ENCODE peak calls at places on chromosomes 4 and X, in nine cellular contexts. One of them, this sample, is unnamed. For H3K9me3, the result is how much of the 10 kb centered on the place peaks cover.

GRCh38 chrX:69145281-69145680 is 20.0 kb downstream of the PJA1 start:
- DNase-seq in thoracic aorta: no peak
- DNase-seq in effector memory CD4-positive, alpha-beta T cell: no peak
- DNase-seq in left ventricle myocardium inferior: no peak
- DNase-seq in aorta: no peak
- DNase-seq in iPS DF 6.9: no peak
- DNase-seq in trophoblast cell: no peak
- DNase-seq in esophagus muscularis mucosa: no peak
- DNase-seq in fibroblast of lung: no peak
- DNase-seq in this sample: no peak

GRCh38 chrX:102867254-102867653 is 69.8 kb upstream of the RAB40AL start:
- DNase-seq in left ventricle myocardium inferior: no peak
- DNase-seq in fibroblast of lung: no peak
- DNase-seq in iPS DF 6.9: no peak
- DNase-seq in esophagus muscularis mucosa: no peak
- DNase-seq in aorta: no peak
- DNase-seq in effector memory CD4-positive, alpha-beta T cell: no peak
- DNase-seq in thoracic aorta: no peak
- DNase-seq in trophoblast cell: no peak
- DNase-seq in this sample: no peak

GRCh38 chr4:177131736-177132135 is 177.9 kb upstream of the NEIL3 start:
- DNase-seq in aorta: no peak
- DNase-seq in trophoblast cell: no peak
- DNase-seq in iPS DF 6.9: no peak
- DNase-seq in left ventricle myocardium inferior: no peak
- DNase-seq in esophagus muscularis mucosa: no peak
- DNase-seq in thoracic aorta: no peak
- DNase-seq in effector memory CD4-positive, alpha-beta T cell: no peak
- DNase-seq in fibroblast of lung: peak
- DNase-seq in this sample: no peak

GRCh38 chr4:70637239-70637920 is 8.8 kb downstream of the ENAM start:
- DNase-seq in iPS DF 6.9: no peak
- DNase-seq in fibroblast of lung: no peak
- DNase-seq in aorta: no peak
- DNase-seq in trophoblast cell: no peak
- DNase-seq in esophagus muscularis mucosa: no peak
- DNase-seq in left ventricle myocardium inferior: no peak
- DNase-seq in effector memory CD4-positive, alpha-beta T cell: no peak
- DNase-seq in thoracic aorta: no peak
- DNase-seq in this sample: no peak

GRCh38 chr4:26434030-26434639 is 56.1 kb downstream of the CCKAR start:
- DNase-seq in aorta: no peak
- DNase-seq in esophagus muscularis mucosa: no peak
- DNase-seq in fibroblast of lung: peak
- DNase-seq in thoracic aorta: no peak
- DNase-seq in iPS DF 6.9: no peak
- DNase-seq in effector memory CD4-positive, alpha-beta T cell: no peak
- DNase-seq in left ventricle myocardium inferior: no peak
- DNase-seq in trophoblast cell: peak
- DNase-seq in this sample: no peak

GRCh38 chr4:40363382-40363920 is 28.3 kb downstream of the CHRNA9 start:
- DNase-seq in iPS DF 6.9: no peak
- DNase-seq in esophagus muscularis mucosa: no peak
- DNase-seq in thoracic aorta: no peak
- DNase-seq in effector memory CD4-positive, alpha-beta T cell: no peak
- DNase-seq in aorta: no peak
- DNase-seq in left ventricle myocardium inferior: no peak
- DNase-seq in fibroblast of lung: no peak
- DNase-seq in trophoblast cell: peak
- DNase-seq in this sample: no peak

GRCh38 chrX:20116087-20116574 is 576 bp downstream of the MAP7D2 start:
- DNase-seq in trophoblast cell: no peak
- DNase-seq in effector memory CD4-positive, alpha-beta T cell: no peak
- DNase-seq in fibroblast of lung: no peak
- DNase-seq in iPS DF 6.9: no peak
- DNase-seq in thoracic aorta: no peak
- DNase-seq in esophagus muscularis mucosa: no peak
- DNase-seq in aorta: no peak
- DNase-seq in left ventricle myocardium inferior: no peak
- DNase-seq in this sample: no peak

GRCh38 chrX:134949271-134949670 is 41.5 kb upstream of the SMIM10 start:
- DNase-seq in thoracic aorta: no peak
- DNase-seq in effector memory CD4-positive, alpha-beta T cell: no peak
- DNase-seq in fibroblast of lung: peak
- DNase-seq in left ventricle myocardium inferior: no peak
- DNase-seq in trophoblast cell: peak
- DNase-seq in esophagus muscularis mucosa: no peak
- DNase-seq in iPS DF 6.9: no peak
- DNase-seq in aorta: no peak
- DNase-seq in this sample: no peak

GRCh38 chr4:165207431-165208321 is at the start of gene KLHL2:
- DNase-seq in effector memory CD4-positive, alpha-beta T cell: peak
- DNase-seq in esophagus muscularis mucosa: no peak
- DNase-seq in left ventricle myocardium inferior: peak
- DNase-seq in iPS DF 6.9: no peak
- DNase-seq in fibroblast of lung: peak
- DNase-seq in aorta: peak
- DNase-seq in trophoblast cell: peak
- DNase-seq in thoracic aorta: no peak
- DNase-seq in this sample: peak

GRCh38 chr4:79917246-79917645 is 155.8 kb downstream of the ANTXR2 start:
- DNase-seq in left ventricle myocardium inferior: no peak
- DNase-seq in aorta: peak
- DNase-seq in effector memory CD4-positive, alpha-beta T cell: no peak
- DNase-seq in fibroblast of lung: peak
- DNase-seq in trophoblast cell: peak
- DNase-seq in iPS DF 6.9: peak
- DNase-seq in thoracic aorta: no peak
- DNase-seq in esophagus muscularis mucosa: no peak
- DNase-seq in this sample: peak

GRCh38 chr4:101187837-101188236 is 159.5 kb downstream of the PPP3CA start:
- DNase-seq in trophoblast cell: no peak
- DNase-seq in iPS DF 6.9: no peak
- DNase-seq in thoracic aorta: no peak
- DNase-seq in esophagus muscularis mucosa: no peak
- DNase-seq in fibroblast of lung: no peak
- DNase-seq in left ventricle myocardium inferior: no peak
- DNase-seq in effector memory CD4-positive, alpha-beta T cell: no peak
- DNase-seq in aorta: no peak
- DNase-seq in this sample: no peak

GRCh38 chr4:82043081-82043808 is 330.5 kb downstream of the HNRNPD start:
- DNase-seq in left ventricle myocardium inferior: no peak
- DNase-seq in trophoblast cell: peak
- DNase-seq in esophagus muscularis mucosa: no peak
- DNase-seq in fibroblast of lung: no peak
- DNase-seq in effector memory CD4-positive, alpha-beta T cell: no peak
- DNase-seq in iPS DF 6.9: no peak
- DNase-seq in thoracic aorta: no peak
- DNase-seq in aorta: no peak
- DNase-seq in this sample: peak

GRCh38 chr4:78654809-78655208 is 103.2 kb downstream of the ANXA3 start:
- DNase-seq in trophoblast cell: no peak
- DNase-seq in esophagus muscularis mucosa: no peak
- DNase-seq in aorta: no peak
- DNase-seq in iPS DF 6.9: no peak
- DNase-seq in effector memory CD4-positive, alpha-beta T cell: no peak
- DNase-seq in left ventricle myocardium inferior: no peak
- DNase-seq in fibroblast of lung: peak
- DNase-seq in thoracic aorta: no peak
- DNase-seq in this sample: no peak

GRCh38 chr4:82748781-82749504 is 49.7 kb downstream of the SCD5 start:
- DNase-seq in iPS DF 6.9: no peak
- DNase-seq in fibroblast of lung: peak
- DNase-seq in aorta: no peak
- DNase-seq in thoracic aorta: no peak
- DNase-seq in trophoblast cell: no peak
- DNase-seq in esophagus muscularis mucosa: no peak
- DNase-seq in left ventricle myocardium inferior: no peak
- DNase-seq in effector memory CD4-positive, alpha-beta T cell: no peak
- DNase-seq in this sample: no peak

GRCh38 chr4:161919442-161920220 is 244.2 kb downstream of the FSTL5 start:
- DNase-seq in left ventricle myocardium inferior: no peak
- DNase-seq in iPS DF 6.9: no peak
- DNase-seq in fibroblast of lung: no peak
- DNase-seq in thoracic aorta: no peak
- DNase-seq in aorta: no peak
- DNase-seq in esophagus muscularis mucosa: no peak
- DNase-seq in effector memory CD4-positive, alpha-beta T cell: no peak
- DNase-seq in trophoblast cell: no peak
- DNase-seq in this sample: no peak

GRCh38 chr4:30616943-30617646 is 103.1 kb upstream of the PCDH7 start:
- DNase-seq in left ventricle myocardium inferior: no peak
- DNase-seq in trophoblast cell: peak
- DNase-seq in iPS DF 6.9: no peak
- DNase-seq in effector memory CD4-positive, alpha-beta T cell: no peak
- DNase-seq in fibroblast of lung: peak
- DNase-seq in aorta: no peak
- DNase-seq in thoracic aorta: no peak
- DNase-seq in esophagus muscularis mucosa: no peak
- DNase-seq in this sample: no peak

GRCh38 chrX:40947276-40947675 is 138.0 kb upstream of the USP9X start:
- DNase-seq in esophagus muscularis mucosa: no peak
- DNase-seq in left ventricle myocardium inferior: no peak
- DNase-seq in iPS DF 6.9: no peak
- DNase-seq in effector memory CD4-positive, alpha-beta T cell: no peak
- DNase-seq in fibroblast of lung: peak
- DNase-seq in thoracic aorta: no peak
- DNase-seq in aorta: no peak
- DNase-seq in trophoblast cell: peak
- DNase-seq in this sample: no peak

DNA sequence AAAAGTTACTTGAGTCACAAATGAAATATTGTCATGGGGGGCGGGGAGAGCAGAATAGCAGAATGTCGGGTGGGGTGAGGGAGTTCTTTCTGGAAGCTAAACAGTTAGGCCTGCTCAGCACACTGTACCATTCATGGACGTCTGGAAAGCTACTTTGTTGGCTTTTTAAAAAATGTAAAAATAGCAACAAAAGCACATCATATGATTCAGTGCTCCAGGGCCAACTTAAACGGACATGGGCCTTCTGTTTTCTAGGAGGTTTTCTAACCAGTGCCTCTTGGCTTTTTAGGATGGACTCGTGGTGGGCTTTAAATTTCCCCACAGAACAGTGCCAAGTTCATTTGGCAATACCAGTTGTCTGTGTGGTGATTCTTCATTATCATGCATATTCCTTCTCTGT is 57.4 kb upstream of the CLCN4 start:
- DNase-seq in iPS DF 6.9: no peak
- DNase-seq in left ventricle myocardium inferior: no peak
- DNase-seq in fibroblast of lung: no peak
- DNase-seq in effector memory CD4-positive, alpha-beta T cell: no peak
- DNase-seq in esophagus muscularis mucosa: no peak
- DNase-seq in thoracic aorta: no peak
- DNase-seq in aorta: no peak
- DNase-seq in trophoblast cell: no peak
- DNase-seq in this sample: no peak
- H3K4me3 ChIP-seq in iPS DF 6.9: no peak
- H3K4me3 ChIP-seq in left ventricle myocardium inferior: no peak
- H3K4me3 ChIP-seq in fibroblast of lung: no peak
- H3K4me3 ChIP-seq in effector memory CD4-positive, alpha-beta T cell: peak
- H3K4me3 ChIP-seq in esophagus muscularis mucosa: no peak
- H3K4me3 ChIP-seq in thoracic aorta: peak
- H3K4me3 ChIP-seq in aorta: no peak
- H3K4me3 ChIP-seq in trophoblast cell: no peak
- H3K4me3 ChIP-seq in this sample: no peak

DNA sequence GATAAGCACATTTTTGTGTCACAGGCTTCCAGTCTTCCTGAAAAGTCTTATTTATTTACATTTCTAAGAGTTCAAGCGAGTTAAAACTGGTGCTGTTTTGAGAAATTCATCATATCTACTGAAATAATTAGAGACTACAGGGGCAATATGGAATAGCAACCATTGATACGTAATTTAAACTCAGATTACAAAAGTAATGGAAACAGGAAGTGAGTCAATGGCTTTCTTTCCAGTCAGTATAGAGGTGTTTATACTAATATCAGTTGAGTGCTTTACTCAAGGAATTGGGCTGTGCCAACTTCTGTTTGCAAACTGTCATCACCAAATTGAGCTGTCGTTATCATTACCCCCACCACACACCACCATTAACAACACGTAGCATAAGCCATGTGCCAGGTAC is 222.7 kb downstream of the COL25A1 start:
- DNase-seq in fibroblast of lung: peak
- DNase-seq in thoracic aorta: no peak
- DNase-seq in esophagus muscularis mucosa: no peak
- DNase-seq in effector memory CD4-positive, alpha-beta T cell: no peak
- DNase-seq in aorta: no peak
- DNase-seq in left ventricle myocardium inferior: no peak
- DNase-seq in trophoblast cell: no peak
- DNase-seq in iPS DF 6.9: no peak
- DNase-seq in this sample: no peak
- H3K27ac ChIP-seq in fibroblast of lung: no peak
- H3K27ac ChIP-seq in thoracic aorta: no peak
- H3K27ac ChIP-seq in esophagus muscularis mucosa: no peak
- H3K27ac ChIP-seq in effector memory CD4-positive, alpha-beta T cell: no peak
- H3K27ac ChIP-seq in aorta: no peak
- H3K27ac ChIP-seq in left ventricle myocardium inferior: no peak
- H3K27ac ChIP-seq in trophoblast cell: no peak
- H3K27ac ChIP-seq in iPS DF 6.9: no peak
- H3K27ac ChIP-seq in this sample: no peak

DNA sequence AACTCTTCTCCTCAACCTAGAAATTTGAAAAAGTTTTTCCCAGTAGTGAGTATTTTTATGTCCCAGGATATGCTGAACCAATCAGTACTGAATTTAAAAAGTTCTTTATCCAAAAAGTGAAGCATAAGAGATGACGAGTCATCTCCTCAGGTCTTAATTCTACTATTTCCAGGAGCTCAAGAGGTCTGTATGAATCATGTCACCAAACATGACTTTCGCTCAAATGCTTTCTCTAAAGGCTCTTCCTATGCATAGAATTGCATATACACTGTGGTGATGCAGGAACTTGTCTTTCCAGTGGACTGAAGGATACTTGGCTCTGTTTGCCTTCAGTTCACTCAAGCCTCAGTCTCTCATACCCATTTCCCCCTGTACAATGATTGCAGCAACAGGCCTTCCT is 36.1 kb downstream of the ZNF41 start:
- DNase-seq in thoracic aorta: no peak
- DNase-seq in trophoblast cell: no peak
- DNase-seq in iPS DF 6.9: no peak
- DNase-seq in left ventricle myocardium inferior: no peak
- DNase-seq in fibroblast of lung: no peak
- DNase-seq in effector memory CD4-positive, alpha-beta T cell: no peak
- DNase-seq in esophagus muscularis mucosa: no peak
- DNase-seq in aorta: no peak
- DNase-seq in this sample: no peak
- H3K9me3 ChIP-seq in thoracic aorta: under half
- H3K9me3 ChIP-seq in trophoblast cell: under half
- H3K9me3 ChIP-seq in iPS DF 6.9: under half
- H3K9me3 ChIP-seq in left ventricle myocardium inferior: under half
- H3K9me3 ChIP-seq in fibroblast of lung: under half
- H3K9me3 ChIP-seq in effector memory CD4-positive, alpha-beta T cell: under half
- H3K9me3 ChIP-seq in esophagus muscularis mucosa: under half
- H3K9me3 ChIP-seq in aorta: under half
- H3K9me3 ChIP-seq in this sample: under half

DNA sequence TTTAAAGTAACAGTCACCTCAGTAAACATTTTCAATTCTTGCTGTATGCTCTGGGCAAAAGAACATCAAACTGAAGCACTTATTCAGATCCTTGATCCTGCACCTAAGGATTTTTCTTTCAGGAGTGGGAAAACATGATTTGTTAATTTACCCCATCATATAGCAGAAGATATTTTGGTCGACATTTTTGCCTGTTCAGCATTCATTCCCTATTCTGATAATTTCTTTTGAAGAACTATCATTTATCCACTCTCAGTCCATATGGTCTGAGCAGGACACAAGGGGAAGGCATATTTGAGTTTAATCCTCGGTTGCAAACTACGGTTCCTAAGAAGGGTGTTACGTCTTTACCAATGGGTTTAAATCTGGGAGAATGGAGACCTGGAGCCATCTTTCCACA is 1.2 kb upstream of the CLOCK start:
- DNase-seq in effector memory CD4-positive, alpha-beta T cell: no peak
- DNase-seq in fibroblast of lung: no peak
- DNase-seq in aorta: no peak
- DNase-seq in trophoblast cell: no peak
- DNase-seq in thoracic aorta: no peak
- DNase-seq in left ventricle myocardium inferior: no peak
- DNase-seq in esophagus muscularis mucosa: no peak
- DNase-seq in iPS DF 6.9: no peak
- DNase-seq in this sample: no peak
- H3K4me3 ChIP-seq in effector memory CD4-positive, alpha-beta T cell: no peak
- H3K4me3 ChIP-seq in fibroblast of lung: peak
- H3K4me3 ChIP-seq in aorta: no peak
- H3K4me3 ChIP-seq in trophoblast cell: no peak
- H3K4me3 ChIP-seq in thoracic aorta: peak
- H3K4me3 ChIP-seq in left ventricle myocardium inferior: peak
- H3K4me3 ChIP-seq in esophagus muscularis mucosa: peak
- H3K4me3 ChIP-seq in iPS DF 6.9: no peak
- H3K4me3 ChIP-seq in this sample: peak